ENCODE peak calls at places on chromosomes 3 and 15, in nine cellular contexts. One of them, this sample, is unnamed.

GRCh38 chr3:170511371-170511770 is 74.5 kb downstream of the SLC7A14 start:
- DNase-seq in NCI-H1092: no peak
- DNase-seq in BE2C: no peak
- DNase-seq in SW 1271: no peak
- DNase-seq in K562: no peak
- DNase-seq in endothelial cell: no peak
- DNase-seq in B cell: no peak
- DNase-seq in stimulated activated CD8-positive, alpha-beta memory T cell treated with anti-CD3 and anti-CD28 coated beads, Interleukin-2, amount 100 ng/mL, for 48 hours: no peak
- DNase-seq in COR-L47: no peak
- DNase-seq in this sample: no peak

GRCh38 chr3:88151358-88151757 is 1.6 kb downstream of the C3orf38 start:
- DNase-seq in NCI-H1092: no peak
- DNase-seq in BE2C: no peak
- DNase-seq in SW 1271: no peak
- DNase-seq in K562: no peak
- DNase-seq in endothelial cell: no peak
- DNase-seq in B cell: no peak
- DNase-seq in stimulated activated CD8-positive, alpha-beta memory T cell treated with anti-CD3 and anti-CD28 coated beads, Interleukin-2, amount 100 ng/mL, for 48 hours: no peak
- DNase-seq in COR-L47: no peak
- DNase-seq in this sample: no peak

GRCh38 chr3:33355611-33356010 is 78.4 kb downstream of the FBXL2 start:
- DNase-seq in NCI-H1092: no peak
- DNase-seq in BE2C: no peak
- DNase-seq in SW 1271: no peak
- DNase-seq in K562: no peak
- DNase-seq in endothelial cell: no peak
- DNase-seq in B cell: no peak
- DNase-seq in stimulated activated CD8-positive, alpha-beta memory T cell treated with anti-CD3 and anti-CD28 coated beads, Interleukin-2, amount 100 ng/mL, for 48 hours: no peak
- DNase-seq in COR-L47: no peak
- DNase-seq in this sample: peak

GRCh38 chr3:14322667-14323295 is 79.6 kb upstream of the SLC6A6 start:
- DNase-seq in NCI-H1092: no peak
- DNase-seq in BE2C: no peak
- DNase-seq in SW 1271: no peak
- DNase-seq in K562: no peak
- DNase-seq in endothelial cell: no peak
- DNase-seq in B cell: no peak
- DNase-seq in stimulated activated CD8-positive, alpha-beta memory T cell treated with anti-CD3 and anti-CD28 coated beads, Interleukin-2, amount 100 ng/mL, for 48 hours: no peak
- DNase-seq in COR-L47: no peak
- DNase-seq in this sample: no peak

GRCh38 chr3:142853270-142854163 is 35.4 kb downstream of the PCOLCE2 start:
- DNase-seq in NCI-H1092: no peak
- DNase-seq in BE2C: peak
- DNase-seq in SW 1271: peak
- DNase-seq in K562: no peak
- DNase-seq in endothelial cell: no peak
- DNase-seq in B cell: no peak
- DNase-seq in stimulated activated CD8-positive, alpha-beta memory T cell treated with anti-CD3 and anti-CD28 coated beads, Interleukin-2, amount 100 ng/mL, for 48 hours: no peak
- DNase-seq in COR-L47: peak
- DNase-seq in this sample: no peak

GRCh38 chr3:55175423-55175822 is 247.6 kb upstream of the LRTM1 start:
- DNase-seq in NCI-H1092: no peak
- DNase-seq in BE2C: no peak
- DNase-seq in SW 1271: no peak
- DNase-seq in K562: no peak
- DNase-seq in endothelial cell: no peak
- DNase-seq in B cell: no peak
- DNase-seq in stimulated activated CD8-positive, alpha-beta memory T cell treated with anti-CD3 and anti-CD28 coated beads, Interleukin-2, amount 100 ng/mL, for 48 hours: no peak
- DNase-seq in COR-L47: no peak
- DNase-seq in this sample: no peak

GRCh38 chr3:113802795-113803455 is 35.7 kb upstream of the GRAMD1C start:
- DNase-seq in NCI-H1092: no peak
- DNase-seq in BE2C: no peak
- DNase-seq in SW 1271: no peak
- DNase-seq in K562: no peak
- DNase-seq in endothelial cell: no peak
- DNase-seq in B cell: no peak
- DNase-seq in stimulated activated CD8-positive, alpha-beta memory T cell treated with anti-CD3 and anti-CD28 coated beads, Interleukin-2, amount 100 ng/mL, for 48 hours: no peak
- DNase-seq in COR-L47: no peak
- DNase-seq in this sample: no peak

GRCh38 chr15:69857686-69858391 is 239.9 kb downstream of the TLE3 start:
- DNase-seq in NCI-H1092: no peak
- DNase-seq in BE2C: no peak
- DNase-seq in SW 1271: no peak
- DNase-seq in K562: no peak
- DNase-seq in endothelial cell: no peak
- DNase-seq in B cell: no peak
- DNase-seq in stimulated activated CD8-positive, alpha-beta memory T cell treated with anti-CD3 and anti-CD28 coated beads, Interleukin-2, amount 100 ng/mL, for 48 hours: no peak
- DNase-seq in COR-L47: no peak
- DNase-seq in this sample: no peak

GRCh38 chr3:123378409-123378915 is 70.4 kb downstream of the ADCY5 start:
- DNase-seq in NCI-H1092: no peak
- DNase-seq in BE2C: no peak
- DNase-seq in SW 1271: no peak
- DNase-seq in K562: no peak
- DNase-seq in endothelial cell: no peak
- DNase-seq in B cell: no peak
- DNase-seq in stimulated activated CD8-positive, alpha-beta memory T cell treated with anti-CD3 and anti-CD28 coated beads, Interleukin-2, amount 100 ng/mL, for 48 hours: no peak
- DNase-seq in COR-L47: no peak
- DNase-seq in this sample: no peak

This sample was measured in HEK293T.